ENCODE peak calls at places on chromosomes 12 and 14, in four cellular contexts. O, C, T and J are unnamed samples.

GRCh38 chr12:120259418-120260202 is 5.9 kb downstream of the PXN start:
- DNase-seq in O (no peak), T (no peak), C (no peak), J (no peak)

GRCh38 chr12:107320031-107320928 is 226.9 kb upstream of the CRY1 start:
- DNase-seq in T (no peak), O (peak; percentile 44), C (no peak), J (peak; percentile 75)

GRCh38 chr12:122023339-122024131 is 1.9 kb downstream of the BCL7A start:
- DNase-seq in O (peak; percentile 63), T (peak; percentile 70), C (peak; percentile 72), J (no peak)

GRCh38 chr12:48980389-48980952 is 2.3 kb downstream of the WNT1 start:
- DNase-seq in C (no peak), O (no peak), T (no peak), J (peak; percentile 37)

GRCh38 chr12:64922853-64923252 is 98.4 kb downstream of the TBC1D30 start:
- DNase-seq in T (no peak), C (no peak), O (no peak), J (no peak)

GRCh38 chr14:67395086-67395875 is 16.7 kb downstream of the PLEK2 start:
- DNase-seq in C (no peak), O (no peak), T (no peak), J (no peak)

GRCh38 chr14:99537399-99537798 is 56.2 kb downstream of the CCNK start:
- DNase-seq in O (no peak), C (peak; percentile 56), T (no peak), J (peak; percentile 48)

GRCh38 chr14:104221636-104222375 is 83.4 kb downstream of the KIF26A start:
- DNase-seq in O (peak; percentile 28), T (no peak), C (no peak), J (no peak)

GRCh38 chr14:60773558-60773957 is 39.0 kb downstream of the MNAT1 start:
- DNase-seq in T (no peak), O (no peak), C (no peak), J (no peak)

GRCh38 chr12:71236133-71236660 is 78.4 kb upstream of the TSPAN8 start:
- DNase-seq in T (no peak), O (no peak), C (no peak), J (no peak)

GRCh38 chr14:95290769-95291440 is 28.8 kb downstream of the CLMN start:
- DNase-seq in T (peak; percentile 76), O (no peak), C (no peak), J (peak; percentile 27)

GRCh38 chr14:75514673-75515630 is 7.3 kb upstream of the BATF start:
- DNase-seq in O (no peak), T (no peak), C (peak; percentile 46), J (no peak)

GRCh38 chr12:120798696-120799095 is 73.1 kb downstream of the ACADS start:
- DNase-seq in C (no peak), T (no peak), O (no peak), J (no peak)

GRCh38 chr14:29442720-29443119 is 484.9 kb downstream of the PRKD1 start:
- DNase-seq in O (no peak), T (no peak), C (peak; percentile 50), J (no peak)

GRCh38 chr12:110677206-110677911 is 11.6 kb downstream of the HVCN1 start:
- DNase-seq in T (no peak), O (no peak), C (no peak), J (no peak)

GRCh38 chr14:28157887-28158791 is 608.4 kb upstream of the FOXG1 start:
- DNase-seq in T (no peak), C (no peak), O (no peak), J (no peak)

GRCh38 chr12:47328831-47329545 is 249.2 kb upstream of the AMIGO2 start:
- DNase-seq in T (no peak), O (no peak), C (no peak), J (no peak)

GRCh38 chr12:121982950-121983349 is 38.7 kb upstream of the BCL7A start:
- DNase-seq in C (no peak), T (no peak), O (no peak), J (no peak)

GRCh38 chr12:88519802-88520435 is 60.4 kb downstream of the KITLG start:
- DNase-seq in T (no peak), C (no peak), O (no peak), J (no peak)

GRCh38 chr12:109244043-109244442 is 65.0 kb downstream of the FOXN4 start:
- DNase-seq in T (no peak), O (no peak), C (no peak), J (no peak)

GRCh38 chr12:31868980-31869379 is 90.2 kb upstream of the RESF1 start:
- DNase-seq in C (peak; percentile 37), O (no peak), T (peak; percentile 52), J (no peak)

GRCh38 chr12:30395190-30395589 is 300.5 kb downstream of the IPO8 start:
- DNase-seq in C (no peak), O (no peak), T (no peak), J (no peak)

GRCh38 chr12:13227191-13227590 is 30.7 kb downstream of the EMP1 start:
- DNase-seq in O (no peak), T (no peak), C (no peak), J (no peak)

GRCh38 chr12:13222076-13222475 is 25.6 kb downstream of the EMP1 start:
- DNase-seq in T (peak; percentile 59), O (no peak), C (no peak), J (peak; percentile 77)

GRCh38 chr12:13220848-13221247 is 24.3 kb downstream of the EMP1 start:
- DNase-seq in C (no peak), T (no peak), O (no peak), J (no peak)

GRCh38 chr12:13223941-13224340 is 27.4 kb downstream of the EMP1 start:
- DNase-seq in T (no peak), O (no peak), C (no peak), J (no peak)

GRCh38 chr12:13223176-13223806 is 26.8 kb downstream of the EMP1 start:
- DNase-seq in T (no peak), C (peak; percentile 95), O (no peak), J (peak; percentile 95)
- TF ChIP-seq CTCF in T (no peak), C (no peak), O (no peak), J (no peak)

GRCh38 chr12:128830505-128830893 is 6.7 kb upstream of the SLC15A4 start:
- DNase-seq in O (no peak), T (no peak), C (no peak), J (no peak)
- H3K4me3 ChIP-seq in O (no peak overlapping the region), T (no peak overlapping the region), C (no peak overlapping the region), J (no peak overlapping the region)

DNA sequence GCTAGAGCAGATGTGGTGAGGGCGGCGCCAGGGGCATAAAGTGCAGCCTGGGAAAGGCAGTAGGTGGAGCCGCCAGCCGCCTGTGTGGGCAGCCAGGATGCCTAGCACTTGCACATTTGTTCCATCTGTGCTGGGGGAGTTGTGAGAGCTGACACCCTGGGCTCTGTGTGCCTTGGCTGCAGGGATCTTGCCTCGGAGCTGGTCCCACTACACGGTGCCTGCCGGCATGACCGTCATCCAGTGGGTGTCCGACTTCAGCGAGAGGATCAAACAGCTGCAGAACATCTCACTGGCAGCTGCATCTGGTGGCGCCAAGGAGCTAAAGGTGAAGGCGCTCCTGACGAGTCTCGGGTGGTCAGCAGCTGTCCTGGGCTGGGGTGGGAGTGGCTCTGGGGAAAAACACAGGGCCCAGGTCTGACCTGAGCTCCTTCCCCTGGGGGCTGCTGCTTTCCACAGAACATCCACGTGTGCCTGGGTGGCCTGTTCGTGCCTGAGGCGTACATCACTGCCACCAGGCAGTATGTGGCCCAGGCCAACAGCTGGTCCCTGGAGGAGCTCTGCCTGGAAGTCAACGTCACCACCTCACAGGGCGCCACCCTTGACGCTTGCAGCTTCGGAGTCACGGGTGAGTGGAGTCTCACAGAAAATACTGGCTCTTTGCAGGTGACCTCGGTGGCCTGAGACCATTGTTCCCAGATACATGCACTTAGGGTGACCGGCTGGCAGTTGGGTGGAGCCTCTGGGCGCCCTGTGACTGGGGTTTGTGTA is 37.4 kb downstream of the HSP90AA1 start:
- DNase-seq in C (no peak), O (no peak), T (no peak), J (no peak)
- TF ChIP-seq CTCF in C (no peak), O (no peak), T (no peak), J (no peak)

GRCh38 chr12:68449196-68449595 is 117.0 kb upstream of the MDM1 start:
- DNase-seq in C (no peak), T (no peak), O (no peak), J (no peak)
- H3K4me3 ChIP-seq in C (no peak overlapping the region), T (no peak overlapping the region), O (no peak overlapping the region), J (no peak overlapping the region)